ENCODE peak calls at places on chromosomes 5 and 9, in nine cellular contexts. A is endothelial cell of umbilical vein, V is A549, U is HCT116, M is mesenchymal stem cell, X is neural progenitor cell, Y is PC-9, L is mammary epithelial cell, N is IMR-90. D is an unnamed sample.

GRCh38 chr5:150948539-150948938 is 43.8 kb upstream of the ZNF300 start:
- DNase-seq in A (no peak), X (no peak), L (no peak), M (no peak), U (no peak), V (no peak), N (no peak), Y (no peak), D (no peak)

GRCh38 chr9:116075191-116075590 is 78.4 kb upstream of the PAPPA start:
- DNase-seq in X (no peak), M (peak; percentile 65), A (no peak), V (no peak), Y (no peak), U (no peak), N (peak; percentile 97), L (peak; percentile 75), D (peak; percentile 37)

GRCh38 chr9:96020822-96021615 is 145.5 kb downstream of the ERCC6L2 start:
- DNase-seq in N (no peak), Y (no peak), A (peak; percentile 36), L (peak; percentile 12), V (no peak), M (peak; percentile 48), X (peak; percentile 64), U (no peak), D (no peak)

GRCh38 chr5:169763437-169764301 is 126.6 kb downstream of the DOCK2 start:
- DNase-seq in V (no peak), Y (no peak), L (no peak), U (no peak), A (no peak), N (peak; percentile 36), M (no peak), X (no peak), D (no peak)

GRCh38 chr9:126516936-126517750 is 96.6 kb upstream of the LMX1B start:
- DNase-seq in A (peak; percentile 53), U (peak; percentile 6), Y (peak; percentile 62), V (peak; percentile 61), L (peak; percentile 81), X (peak; percentile 88), N (peak; percentile 84), M (peak; percentile 77), D (peak; percentile 75)

GRCh38 chr9:37636511-37637474 is 14.0 kb upstream of the FRMPD1 start:
- DNase-seq in X (no peak), N (no peak), L (no peak), A (no peak), U (no peak), V (no peak), Y (no peak), M (no peak), D (no peak)

GRCh38 chr5:169837686-169838085 is 142.6 kb downstream of the INSYN2B start:
- DNase-seq in M (no peak), X (no peak), U (no peak), Y (no peak), V (no peak), N (no peak), L (no peak), A (no peak), D (no peak)

GRCh38 chr9:112249277-112249676 is 74.2 kb upstream of the SUSD1 start:
- DNase-seq in V (peak; percentile 6), Y (no peak), A (peak; percentile 85), U (no peak), N (peak; percentile 39), M (peak; percentile 55), L (peak; percentile 70), X (no peak), D (peak; percentile 62)

GRCh38 chr9:23811633-23812032 is 14.4 kb downstream of the ELAVL2 start:
- DNase-seq in X (no peak), L (peak; percentile 46), M (no peak), U (no peak), V (no peak), N (no peak), Y (no peak), A (no peak), D (peak; percentile 63)
- H3K4me1 ChIP-seq in X (peaks cover 41% of the 10 kb centered on the region), L (peaks cover 33% of the 10 kb centered on the region), M (no peaks in the 10 kb centered on the region), U (no peaks in the 10 kb centered on the region), V (no peaks in the 10 kb centered on the region), N (no peaks in the 10 kb centered on the region), Y (no peaks in the 10 kb centered on the region), A (no peaks in the 10 kb centered on the region), D (peaks cover 22% of the 10 kb centered on the region)

GRCh38 chr5:141236516-141237313 is 8.5 kb upstream of the PCDHB15 start:
- DNase-seq in X (no peak), L (no peak), V (no peak), A (no peak), N (no peak), Y (no peak), U (no peak), M (no peak), D (no peak)
- H3K9me3 ChIP-seq in X (peaks cover 16% of the 10 kb centered on the region), L (peaks cover 38% of the 10 kb centered on the region), V (peaks cover 35% of the 10 kb centered on the region), A (no peaks in the 10 kb centered on the region), N (peaks cover 45% of the 10 kb centered on the region), Y (no peaks in the 10 kb centered on the region), U (peaks cover 6% of the 10 kb centered on the region), M (peaks cover 97% of the 10 kb centered on the region), D (peaks cover 4% of the 10 kb centered on the region)

GRCh38 chr5:138884094-138884493 is 9.0 kb upstream of the LRRTM2 start:
- DNase-seq in A (no peak), V (no peak), M (no peak), N (no peak), L (no peak), X (no peak), U (no peak), Y (no peak), D (no peak)
- H3K4me2 ChIP-seq in A (no peak overlapping the region), V (no peak overlapping the region), M (no peak overlapping the region), N (no peak overlapping the region), L (no peak overlapping the region), X (no peak overlapping the region), U (no peak overlapping the region), Y (no peak overlapping the region), D (no peak overlapping the region)

DNA sequence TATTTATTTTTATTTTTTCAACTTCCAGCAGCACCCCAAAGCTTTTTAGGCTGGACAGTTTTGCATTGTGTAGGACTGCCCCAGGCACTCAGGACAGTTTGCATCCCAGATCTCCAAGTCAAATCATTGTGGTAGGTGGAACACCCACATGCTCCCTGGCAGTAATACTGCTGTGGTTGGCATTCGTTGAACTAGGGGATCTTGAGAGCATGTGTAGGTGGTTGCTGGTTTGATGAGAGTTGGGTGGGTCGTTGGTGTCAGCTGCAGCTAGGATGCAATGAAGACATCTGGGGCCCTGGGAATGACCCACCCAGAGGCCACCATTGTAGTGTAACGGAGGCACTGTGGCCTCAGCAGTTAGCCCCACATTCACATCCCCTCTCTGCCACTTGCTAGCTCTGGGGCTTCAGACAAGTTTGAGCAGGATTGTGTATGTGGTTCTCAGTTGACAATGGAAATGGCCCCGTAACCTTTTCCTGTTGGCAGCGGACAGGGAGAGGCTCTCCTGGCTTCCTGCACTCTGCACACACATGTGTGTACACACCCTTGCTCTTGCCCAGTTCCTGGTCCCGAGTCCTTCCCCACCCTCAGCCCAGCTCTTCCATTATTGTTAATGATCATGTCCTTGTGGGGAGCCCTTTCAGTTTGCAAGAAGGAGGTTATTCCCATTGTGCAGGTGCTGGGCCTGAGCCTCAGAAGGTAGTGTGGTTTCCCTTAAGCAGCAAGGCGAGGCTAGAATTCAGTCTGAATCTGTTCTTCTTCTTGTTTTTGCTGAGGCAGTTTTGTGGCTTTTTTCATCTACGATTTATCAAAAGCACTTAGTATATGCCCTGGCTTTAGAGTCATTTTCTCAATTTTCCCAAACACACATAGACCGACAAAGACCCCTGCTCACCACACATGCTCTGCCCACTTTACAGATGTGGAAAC is 46.5 kb downstream of the PPARGC1B start:
- DNase-seq in Y (no peak), V (no peak), N (no peak), X (no peak), L (peak; percentile 35), A (no peak), M (no peak), U (no peak), D (no peak)
- H3K4me1 ChIP-seq in Y (peaks cover 39% of the 10 kb centered on the region), V (peaks cover 3% of the 10 kb centered on the region), N (no peaks in the 10 kb centered on the region), X (peaks cover 14% of the 10 kb centered on the region), L (peaks cover 47% of the 10 kb centered on the region), A (no peaks in the 10 kb centered on the region), M (peaks cover 16% of the 10 kb centered on the region), U (peaks cover 3% of the 10 kb centered on the region), D (peaks cover 19% of the 10 kb centered on the region)

GRCh38 chr5:118875131-118875530 is 113.2 kb downstream of the DTWD2 start:
- DNase-seq in Y (no peak), N (no peak), M (no peak), A (no peak), V (no peak), U (no peak), L (no peak), X (no peak), D (no peak)
- H3K9me3 ChIP-seq in Y (no peaks in the 10 kb centered on the region), N (no peaks in the 10 kb centered on the region), M (peaks cover 47% of the 10 kb centered on the region), A (no peaks in the 10 kb centered on the region), V (peaks cover 8% of the 10 kb centered on the region), U (no peaks in the 10 kb centered on the region), L (no peaks in the 10 kb centered on the region), X (no peaks in the 10 kb centered on the region), D (no peaks in the 10 kb centered on the region)